ENCODE peak calls at places on chromosomes 6 and 20, in four cellular contexts. Y is heart left ventricle, G is K562, E is neural progenitor cell. X is an unnamed sample.

GRCh38 chr20:8020314-8021079 is 936 bp upstream of the TMX4 start:
- DNase-seq in Y (no peak), G (no peak), E (no peak), X (no peak)

GRCh38 chr20:4439461-4439860 is 282.2 kb upstream of the PRND start:
- DNase-seq in Y (no peak), G (no peak), E (no peak), X (no peak)

GRCh38 chr6:170030284-170031095 is 260.4 kb downstream of the DLL1 start:
- DNase-seq in Y (no peak), G (no peak), E (no peak), X (no peak)

GRCh38 chr20:63873477-63873971 is 8.5 kb downstream of the TPD52L2 start:
- DNase-seq in Y (peak; percentile 60), G (no peak), E (no peak), X (no peak)

GRCh38 chr6:143692696-143693095 is 14.9 kb downstream of the PHACTR2 start:
- DNase-seq in Y (no peak), G (no peak), E (no peak), X (no peak)

GRCh38 chr6:37303891-37304503 is 46.1 kb upstream of the TMEM217 start:
- DNase-seq in Y (no peak), G (peak; percentile 74), E (peak; percentile 20), X (peak; percentile 32)

GRCh38 chr6:34953084-34954025 is 64.3 kb downstream of the ANKS1A start:
- DNase-seq in Y (no peak), G (no peak), E (no peak), X (no peak)

GRCh38 chr20:50169329-50169823 is 15.9 kb upstream of the PEDS1 start:
- DNase-seq in Y (peak; percentile 71), G (peak; percentile 87), E (peak; percentile 71), X (peak; percentile 63)

DNA sequence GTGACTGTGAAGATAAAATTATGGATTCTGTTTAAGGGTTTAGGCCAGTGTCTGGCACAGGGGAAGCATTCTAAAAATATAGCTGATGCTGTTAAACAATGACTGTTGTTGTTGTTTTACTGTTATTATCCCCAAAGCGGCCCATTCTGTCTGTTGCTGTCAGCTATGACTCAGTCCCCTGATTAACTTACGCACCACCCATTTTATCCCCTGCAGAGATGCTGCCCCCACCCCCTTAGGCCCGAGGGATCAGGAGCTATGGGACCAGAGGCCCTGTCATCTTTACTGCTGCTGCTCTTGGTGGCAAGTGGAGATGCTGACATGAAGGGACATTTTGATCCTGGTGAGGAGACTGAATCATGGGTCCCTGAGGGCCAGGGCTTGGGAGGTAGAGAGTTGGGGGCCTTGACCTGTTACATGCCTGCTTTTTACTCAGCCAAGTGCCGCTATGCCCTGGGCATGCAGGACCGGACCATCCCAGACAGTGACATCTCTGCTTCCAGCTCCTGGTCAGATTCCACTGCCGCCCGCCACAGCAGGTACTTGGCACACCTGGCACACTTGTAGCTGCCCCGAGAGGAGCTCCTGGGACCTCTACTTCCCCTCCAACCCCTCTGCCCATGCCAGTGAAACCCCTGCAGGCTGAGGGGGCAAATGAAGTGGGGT is 4.3 kb downstream of the DDR1 start:
- DNase-seq in Y (no peak), G (peak; percentile 58), E (no peak), X (no peak)
- H3K4me1 ChIP-seq in Y (peaks cover 25% of the 10 kb centered on the region), G (peaks cover 31% of the 10 kb centered on the region), E (peaks cover 52% of the 10 kb centered on the region), X (peaks cover 26% of the 10 kb centered on the region)

GRCh38 chr20:34385464-34385863 is 22.4 kb downstream of the ITCH start:
- DNase-seq in Y (no peak), G (no peak), E (no peak), X (no peak)

GRCh38 chr20:34390769-34391447 is 27.8 kb downstream of the ITCH start:
- DNase-seq in Y (no peak), G (peak; percentile 74), E (no peak), X (peak; percentile 45)

GRCh38 chr20:34388000-34388399 is 24.9 kb downstream of the ITCH start:
- DNase-seq in Y (no peak), G (no peak), E (no peak), X (no peak)

GRCh38 chr20:34388678-34389077 is 25.6 kb downstream of the ITCH start:
- DNase-seq in Y (no peak), G (no peak), E (no peak), X (no peak)

GRCh38 chr20:34389206-34389953 is 26.3 kb downstream of the ITCH start:
- DNase-seq in Y (no peak), G (peak; percentile 6), E (no peak), X (peak; percentile 50)
- H3K4me1 ChIP-seq in Y (peaks cover 33% of the 10 kb centered on the region), G (peaks cover 5% of the 10 kb centered on the region), E (no peaks in the 10 kb centered on the region), X (peaks cover 26% of the 10 kb centered on the region)

DNA sequence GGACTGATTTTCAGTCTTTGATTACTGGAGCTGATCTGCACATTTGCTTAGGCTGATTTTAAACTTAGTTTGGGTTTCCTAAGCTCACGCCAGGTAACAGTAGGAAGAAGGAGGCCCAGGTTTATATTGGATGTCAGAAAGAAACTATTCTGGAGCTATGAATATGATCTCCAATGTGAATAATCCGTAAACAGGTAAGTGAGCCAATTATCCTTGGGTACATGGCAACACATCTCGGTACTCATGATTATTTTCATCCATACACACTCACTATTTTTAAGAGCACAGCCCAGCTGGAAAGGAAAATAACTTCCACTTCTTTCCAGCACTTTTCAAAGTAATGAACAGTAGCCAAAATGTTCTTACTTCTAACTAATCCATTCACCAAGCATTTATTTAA is 7.0 kb downstream of the ATXN1 start:
- DNase-seq in Y (no peak), G (no peak), E (no peak), X (no peak)
- H3K4me1 ChIP-seq in Y (peaks cover 66% of the 10 kb centered on the region), G (no peaks in the 10 kb centered on the region), E (peaks cover 14% of the 10 kb centered on the region), X (peaks cover 29% of the 10 kb centered on the region)

DNA sequence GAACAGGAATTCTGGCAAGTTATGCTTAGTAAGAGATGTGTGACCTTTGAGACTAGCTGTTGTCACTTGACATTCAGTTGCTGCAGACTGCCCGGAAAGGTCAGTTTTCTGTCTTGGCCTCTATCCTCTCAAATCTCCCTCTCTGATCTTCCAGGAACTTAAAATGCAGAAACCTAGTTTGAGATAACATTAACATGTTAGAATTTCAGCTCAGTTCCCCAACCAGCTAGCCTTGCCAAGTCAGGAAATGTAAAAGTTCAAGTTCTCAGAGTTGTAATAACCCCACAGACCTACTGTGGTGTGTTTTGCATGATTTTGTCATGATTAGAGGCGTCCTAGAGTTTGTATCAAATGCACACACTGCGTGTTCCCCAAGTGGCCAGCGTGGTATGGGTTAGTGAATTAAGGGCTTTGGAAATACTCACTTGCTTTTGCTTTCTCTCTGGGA is 46.6 kb downstream of the DUSP22 start:
- DNase-seq in Y (no peak), G (peak; percentile 44), E (no peak), X (no peak)
- H3K4me1 ChIP-seq in Y (peaks cover 35% of the 10 kb centered on the region), G (peaks cover 44% of the 10 kb centered on the region), E (no peaks in the 10 kb centered on the region), X (no peaks in the 10 kb centered on the region)

DNA sequence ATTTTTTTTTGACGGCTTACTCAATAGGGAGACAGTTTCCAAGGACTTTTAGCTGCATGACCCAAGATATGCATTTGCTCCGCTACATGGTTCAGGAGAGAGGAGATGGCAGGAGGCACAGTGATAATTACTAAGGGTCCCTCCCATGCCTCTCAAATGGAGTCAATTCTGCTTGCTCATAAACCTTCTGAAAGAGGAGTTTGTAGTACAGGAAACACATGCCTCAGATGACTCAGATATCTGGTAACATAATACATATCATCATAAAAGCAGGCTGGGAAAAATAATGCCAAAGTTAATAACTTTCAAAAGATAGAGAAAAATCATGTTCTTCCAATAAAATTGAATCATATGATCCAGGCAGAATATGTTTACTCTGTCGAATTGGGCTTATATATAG is 97.6 kb upstream of the DEFB112 start:
- DNase-seq in Y (no peak), G (no peak), E (no peak), X (no peak)
- H3K4me1 ChIP-seq in Y (no peaks in the 10 kb centered on the region), G (no peaks in the 10 kb centered on the region), E (no peaks in the 10 kb centered on the region), X (no peaks in the 10 kb centered on the region)

GRCh38 chr6:159107451-159108260 is 61.5 kb upstream of the FNDC1 start:
- DNase-seq in Y (no peak), G (no peak), E (no peak), X (no peak)
- H3K4me1 ChIP-seq in Y (peaks cover 13% of the 10 kb centered on the region), G (no peaks in the 10 kb centered on the region), E (peaks cover 5% of the 10 kb centered on the region), X (peaks cover 4% of the 10 kb centered on the region)

GRCh38 chr6:136683209-136683941 is 108.9 kb downstream of the MAP3K5 start:
- DNase-seq in Y (no peak), G (no peak), E (no peak), X (no peak)
- H3K4me1 ChIP-seq in Y (peaks cover 24% of the 10 kb centered on the region), G (no peaks in the 10 kb centered on the region), E (no peaks in the 10 kb centered on the region), X (peaks cover 7% of the 10 kb centered on the region)

GRCh38 chr20:46081074-46081473 is 8.7 kb downstream of the NCOA5 start:
- DNase-seq in Y (no peak), G (no peak), E (no peak), X (no peak)
- H3K4me1 ChIP-seq in Y (peaks cover 64% of the 10 kb centered on the region), G (peaks cover 24% of the 10 kb centered on the region), E (peaks cover 14% of the 10 kb centered on the region), X (peaks cover 17% of the 10 kb centered on the region)

X was measured in HAP-1.